ENCODE peak calls at places on chromosomes 1 and 21, in nine cellular contexts. W is activated T-cell treated with anti-CD3 and anti-CD28 coated beads, Interleukin-2, amount 50 U/mL, for 72 hours; E is GM13977; J is amniotic stem cell; P is HT-29; B is hypothalamus; U is dorsolateral prefrontal cortex; I is T-cell; M is CD8-positive, alpha-beta memory T cell. X is an unnamed sample.

GRCh38 chr1:183124259-183124658 is 61.8 kb upstream of the LAMC2 start:
- DNase-seq in P (no peak), U (no peak), J (no peak), E (no peak), B (no peak), W (no peak), M (no peak), I (no peak), X (no peak)

GRCh38 chr1:158999301-159000069 is 10.2 kb upstream of the IFI16 start:
- DNase-seq in E (no peak), M (no peak), P (no peak), U (peak), I (no peak), W (no peak), B (peak), J (peak), X (peak)

GRCh38 chr1:41925712-41926111 is 7.0 kb upstream of the HIVEP3 start:
- DNase-seq in P (peak), M (no peak), U (no peak), E (no peak), I (no peak), J (no peak), B (no peak), W (no peak), X (no peak)

GRCh38 chr1:179966551-179966950 is 11.9 kb downstream of the CEP350 start:
- DNase-seq in M (no peak), W (no peak), U (no peak), P (no peak), J (no peak), E (no peak), I (no peak), B (no peak), X (no peak)

GRCh38 chr1:192788184-192788583 is 20.7 kb upstream of the RGS2 start:
- DNase-seq in W (no peak), I (no peak), J (peak), U (peak), E (no peak), B (no peak), M (no peak), P (no peak), X (no peak)

GRCh38 chr1:209080170-209080781 is 503.2 kb upstream of the CAMK1G start:
- DNase-seq in M (no peak), E (no peak), B (no peak), I (no peak), J (no peak), W (no peak), U (no peak), P (no peak), X (no peak)

GRCh38 chr1:212309967-212310366 is 24.8 kb downstream of the PPP2R5A start:
- DNase-seq in W (no peak), M (no peak), J (no peak), I (no peak), B (no peak), E (no peak), U (no peak), P (no peak), X (no peak)

GRCh38 chr1:7561331-7561921 is 209.7 kb upstream of the VAMP3 start:
- DNase-seq in E (no peak), I (no peak), W (peak), M (no peak), U (no peak), B (no peak), P (peak), J (no peak), X (no peak)

GRCh38 chr1:152777510-152778137 is 2.7 kb downstream of the LCE1F start:
- DNase-seq in B (no peak), W (no peak), M (no peak), E (peak), P (peak), J (no peak), U (no peak), I (no peak), X (no peak)

GRCh38 chr21:28781602-28782274 is 210.9 kb downstream of the LTN1 start:
- DNase-seq in U (no peak), I (no peak), M (no peak), B (no peak), P (peak), E (no peak), J (no peak), W (no peak), X (no peak)

GRCh38 chr1:169877800-169878491 is 15.8 kb downstream of the SCYL3 start:
- DNase-seq in I (no peak), P (no peak), B (no peak), U (no peak), E (no peak), J (no peak), M (no peak), W (no peak), X (no peak)

GRCh38 chr1:8817413-8818324 is at the start of gene RERE:
- DNase-seq in M (peak), J (peak), B (peak), U (peak), W (peak), P (peak), I (peak), E (peak), X (peak)

GRCh38 chr1:2133039-2133878 is 61.3 kb downstream of the FAAP20 start:
- DNase-seq in P (peak), E (peak), U (peak), J (peak), W (peak), I (peak), B (peak), M (peak), X (peak)

GRCh38 chr1:154403300-154403943 is 1.7 kb upstream of the IL6R start:
- DNase-seq in I (peak), U (no peak), M (peak), W (peak), P (no peak), B (no peak), E (no peak), J (no peak), X (no peak)

GRCh38 chr1:119674835-119675289 is 26.8 kb upstream of the ZNF697 start:
- DNase-seq in I (no peak), J (peak), W (no peak), M (no peak), U (peak), B (no peak), E (peak), P (peak), X (no peak)

GRCh38 chr1:11529330-11529729 is 50.4 kb downstream of the DISP3 start:
- DNase-seq in W (no peak), I (no peak), B (no peak), M (no peak), U (no peak), J (no peak), P (no peak), E (no peak), X (no peak)

GRCh38 chr1:214694769-214695168 is 91.8 kb downstream of the CENPF start:
- DNase-seq in J (no peak), M (no peak), E (no peak), I (no peak), B (no peak), P (no peak), U (no peak), W (no peak), X (no peak)

GRCh38 chr1:1208713-1209433 is 2.5 kb upstream of the TNFRSF18 start:
- DNase-seq in I (no peak), U (no peak), J (no peak), P (no peak), W (peak), M (peak), B (no peak), E (peak), X (no peak)

GRCh38 chr1:45542591-45542990 is 8.0 kb upstream of the AKR1A1 start:
- DNase-seq in J (no peak), B (no peak), W (no peak), E (no peak), U (no peak), P (peak), I (no peak), M (no peak), X (no peak)

GRCh38 chr21:44771896-44772525 is 29.6 kb downstream of the UBE2G2 start:
- DNase-seq in I (no peak), U (no peak), P (no peak), M (no peak), W (no peak), B (no peak), J (no peak), E (no peak), X (no peak)

GRCh38 chr1:41404308-41404755 is 43.1 kb downstream of the FOXO6 start:
- DNase-seq in E (no peak), U (peak), M (no peak), J (peak), W (peak), P (no peak), I (no peak), B (peak), X (peak)

GRCh38 chr21:41164981-41165650 is 2.8 kb upstream of the BACE2 start:
- DNase-seq in J (no peak), E (no peak), M (no peak), P (peak), I (no peak), W (no peak), U (no peak), B (no peak), X (no peak)

GRCh38 chr1:206714331-206715058 is 29.8 kb downstream of the MAPKAPK2 start:
- DNase-seq in E (no peak), I (no peak), M (peak), J (no peak), P (peak), W (no peak), U (no peak), B (no peak), X (no peak)

GRCh38 chr1:230899845-230900251 is 31.5 kb upstream of the C1orf198 start:
- DNase-seq in B (no peak), U (no peak), W (no peak), J (peak), P (no peak), E (no peak), I (no peak), M (no peak), X (no peak)

GRCh38 chr1:17272641-17273040 is 23.7 kb downstream of the PADI3 start:
- DNase-seq in W (no peak), U (no peak), I (no peak), J (no peak), P (no peak), B (no peak), E (no peak), M (peak), X (no peak)

GRCh38 chr21:44085491-44086321 is 21.5 kb upstream of the PWP2 start:
- DNase-seq in B (peak), I (no peak), P (no peak), W (no peak), M (no peak), J (no peak), E (no peak), U (peak), X (no peak)

GRCh38 chr1:208059328-208060017 is 148.5 kb upstream of the CD34 start:
- DNase-seq in U (no peak), B (no peak), M (no peak), I (no peak), P (no peak), E (no peak), W (no peak), J (no peak), X (no peak)

GRCh38 chr1:238409191-238409846 is 518.6 kb upstream of the ZP4 start:
- DNase-seq in P (no peak), U (no peak), B (no peak), E (no peak), M (no peak), J (peak), I (no peak), W (no peak), X (no peak)

GRCh38 chr1:151579436-151580225 is 32.2 kb upstream of the SNX27 start:
- DNase-seq in P (no peak), U (no peak), M (no peak), W (no peak), I (no peak), J (no peak), E (no peak), B (no peak), X (peak)

GRCh38 chr1:47232187-47232874 is at the start of gene TAL1:
- DNase-seq in M (no peak), W (peak), P (no peak), E (no peak), I (no peak), J (no peak), B (no peak), U (no peak), X (no peak)

GRCh38 chr1:182215797-182216196 is 154.3 kb upstream of the ZNF648 start:
- DNase-seq in W (no peak), E (no peak), M (no peak), U (no peak), J (no peak), B (no peak), I (no peak), P (no peak), X (no peak)